ENCODE peak calls at places on chromosomes 12 and 14, in nine cellular contexts. O is HFF-Myc; H is left ventricle myocardium superior; C is iPS-NIHi11; N is stimulated activated CD4-positive, alpha-beta T cell treated with anti-CD3 and anti-CD28 coated beads, Interleukin-1b, Interleukin-23, amount 100 ng/mL, for 24 hours; K is NCI-H2107; P is germinal center; M is cardiac muscle cell; S is activated CD8-positive, alpha-beta memory T cell treated with anti-CD3 and anti-CD28 coated beads for 1 hour. Q is an unnamed sample.

GRCh38 chr14:24051789-24052655 is at the start of gene CARMIL3:
- DNase-seq in O (no peak), H (peak; percentile 84), C (peak; percentile 95), N (peak; percentile 37), K (peak; percentile 47), P (peak; percentile 82), M (peak; percentile 61), S (no peak), Q (peak; percentile 89)

GRCh38 chr14:63787995-63788946 is 60.4 kb upstream of the SGPP1 start:
- DNase-seq in O (no peak), H (no peak), C (no peak), N (no peak), K (no peak), P (no peak), M (peak; percentile 12), S (no peak), Q (no peak)

GRCh38 chr14:55540847-55541773 is 38.9 kb upstream of the KTN1 start:
- DNase-seq in O (no peak), H (no peak), C (no peak), N (no peak), K (no peak), P (no peak), M (no peak), S (no peak), Q (no peak)

GRCh38 chr12:1872448-1872847 is 46.0 kb downstream of the CACNA2D4 start:
- DNase-seq in O (no peak), H (no peak), C (no peak), N (no peak), K (no peak), P (no peak), M (no peak), S (no peak), Q (peak; percentile 33)

GRCh38 chr12:96048392-96048969 is 13.1 kb upstream of the LTA4H start:
- DNase-seq in O (no peak), H (no peak), C (no peak), N (no peak), K (no peak), P (no peak), M (no peak), S (no peak), Q (no peak)

GRCh38 chr12:81627336-81628189 is 131.6 kb downstream of the PPFIA2 start:
- DNase-seq in O (peak; percentile 7), H (no peak), C (peak; percentile 26), N (no peak), K (peak; percentile 37), P (no peak), M (peak; percentile 70), S (no peak), Q (no peak)

GRCh38 chr14:106417224-106418049 is 891.1 kb downstream of the TMEM121 start:
- DNase-seq in O (no peak), H (peak; percentile 60), C (no peak), N (peak; percentile 98), K (no peak), P (peak; percentile 85), M (no peak), S (peak; percentile 60), Q (peak; percentile 5)

GRCh38 chr12:46361667-46362034 is 10.9 kb downstream of the SLC38A2 start:
- DNase-seq in O (no peak), H (no peak), C (no peak), N (no peak), K (no peak), P (no peak), M (no peak), S (no peak), Q (no peak)

Q was measured in H1.